ENCODE peak calls at places on chromosomes 4 and X, in seven cellular contexts. A is T-helper 2 cell; F is hippocampal formation; Z is upper lobe of right lung; R is retina; Q is effector memory CD8-positive, alpha-beta T cell; G is cardiac fibroblast. L is an unnamed sample.

GRCh38 chr4:168630445-168631187 is 133.8 kb downstream of the PALLD start:
- DNase-seq in A (no peak), F (no peak), Z (no peak), R (no peak), Q (no peak), G (no peak), L (no peak)

GRCh38 chr4:95506264-95506663 is 42.5 kb downstream of the UNC5C start:
- DNase-seq in A (no peak), F (no peak), Z (no peak), R (no peak), Q (no peak), G (peak; percentile 50), L (no peak)

GRCh38 chr4:26885912-26886274 is 25.3 kb downstream of the STIM2 start:
- DNase-seq in A (no peak), F (peak; percentile 22), Z (no peak), R (no peak), Q (peak; percentile 31), G (no peak), L (no peak)

GRCh38 chr4:62006108-62006507 is 806.0 kb downstream of the ADGRL3 start:
- DNase-seq in A (no peak), F (no peak), Z (no peak), R (no peak), Q (no peak), G (no peak), L (no peak)

GRCh38 chr4:159035570-159035969 is 67.3 kb upstream of the RAPGEF2 start:
- DNase-seq in A (no peak), F (no peak), Z (no peak), R (no peak), Q (no peak), G (no peak), L (no peak)

GRCh38 chr4:185534850-185535761 is at the start of gene PDLIM3:
- DNase-seq in A (no peak), F (peak; percentile 58), Z (peak; percentile 79), R (peak; percentile 83), Q (no peak), G (peak; percentile 81), L (no peak)

GRCh38 chr4:1047106-1047975 is 35.9 kb downstream of the FGFRL1 start:
- DNase-seq in A (no peak), F (no peak), Z (peak; percentile 62), R (peak; percentile 12), Q (no peak), G (no peak), L (no peak)

GRCh38 chr4:133372699-133373098 is 223.6 kb downstream of the PCDH10 start:
- DNase-seq in A (no peak), F (no peak), Z (no peak), R (no peak), Q (no peak), G (no peak), L (no peak)

GRCh38 chr4:80989921-80990544 is 40.5 kb upstream of the BMP3 start:
- DNase-seq in A (no peak), F (peak; percentile 51), Z (no peak), R (peak; percentile 59), Q (peak; percentile 31), G (peak; percentile 78), L (peak; percentile 47)

GRCh38 chr4:94500696-94501095 is 49.0 kb downstream of the PDLIM5 start:
- DNase-seq in A (no peak), F (no peak), Z (no peak), R (no peak), Q (no peak), G (peak; percentile 53), L (no peak)

GRCh38 chr4:99234331-99235010 is 15.4 kb upstream of the ADH6 start:
- DNase-seq in A (no peak), F (no peak), Z (no peak), R (no peak), Q (no peak), G (no peak), L (peak; percentile 41)

GRCh38 chrX:20312018-20312417 is 45.3 kb upstream of the RPS6KA3 start:
- DNase-seq in A (no peak), F (no peak), Z (no peak), R (no peak), Q (no peak), G (no peak), L (no peak)

GRCh38 chrX:17032351-17032750 is 85.9 kb downstream of the REPS2 start:
- DNase-seq in A (no peak), F (no peak), Z (no peak), R (no peak), Q (no peak), G (peak; percentile 88), L (peak; percentile 55)

GRCh38 chr4:154559141-154559841 is 3.5 kb upstream of the FGB start:
- DNase-seq in A (no peak), F (no peak), Z (no peak), R (no peak), Q (no peak), G (peak; percentile 63), L (peak; percentile 11)

GRCh38 chrX:3346436-3347329 is at the start of gene MXRA5:
- DNase-seq in A (no peak), F (no peak), Z (no peak), R (peak; percentile 23), Q (no peak), G (peak; percentile 15), L (peak; percentile 8)

GRCh38 chrX:118459494-118459893 is 36.1 kb upstream of the DOCK11 start:
- DNase-seq in A (no peak), F (peak; percentile 23), Z (no peak), R (no peak), Q (peak; percentile 8), G (peak; percentile 66), L (peak; percentile 2)

GRCh38 chr4:176492648-176493302 is 173.0 kb downstream of the SPCS3 start:
- DNase-seq in A (no peak), F (no peak), Z (no peak), R (no peak), Q (no peak), G (peak; percentile 28), L (no peak)

GRCh38 chr4:184310881-184311709 is 93.4 kb upstream of the ENPP6 start:
- DNase-seq in A (no peak), F (peak; percentile 20), Z (no peak), R (no peak), Q (no peak), G (peak; percentile 43), L (no peak)

GRCh38 chr4:11183358-11183745 is 245.3 kb downstream of the HS3ST1 start:
- DNase-seq in A (no peak), F (no peak), Z (no peak), R (no peak), Q (no peak), G (no peak), L (no peak)

GRCh38 chrX:84168095-84168494 is 19.9 kb downstream of the RPS6KA6 start:
- DNase-seq in A (no peak), F (no peak), Z (no peak), R (no peak), Q (no peak), G (no peak), L (no peak)

GRCh38 chr4:142846729-142847606 is 867 bp upstream of the INPP4B start:
- DNase-seq in A (peak; percentile 56), F (peak; percentile 17), Z (no peak), R (peak; percentile 73), Q (peak; percentile 42), G (peak; percentile 31), L (no peak)

GRCh38 chrX:94058728-94059382 is 384.8 kb downstream of the FAM133A start:
- DNase-seq in A (no peak), F (no peak), Z (no peak), R (peak; percentile 23), Q (no peak), G (no peak), L (no peak)

GRCh38 chr4:94530073-94530472 is 78.3 kb downstream of the PDLIM5 start:
- DNase-seq in A (no peak), F (no peak), Z (no peak), R (no peak), Q (no peak), G (no peak), L (no peak)

GRCh38 chrX:40975951-40976350 is 109.3 kb upstream of the USP9X start:
- DNase-seq in A (no peak), F (no peak), Z (no peak), R (no peak), Q (no peak), G (no peak), L (no peak)

GRCh38 chr4:37388672-37389368 is 144.3 kb downstream of the NWD2 start:
- DNase-seq in A (no peak), F (no peak), Z (no peak), R (no peak), Q (no peak), G (no peak), L (no peak)

GRCh38 chr4:96675916-96676315 is 836.0 kb downstream of the PDHA2 start:
- DNase-seq in A (no peak), F (no peak), Z (no peak), R (no peak), Q (no peak), G (peak; percentile 12), L (no peak)

GRCh38 chr4:143358923-143359694 is 22.4 kb downstream of the GAB1 start:
- DNase-seq in A (no peak), F (no peak), Z (no peak), R (no peak), Q (no peak), G (peak; percentile 80), L (no peak)

GRCh38 chr4:42489095-42489494 is 91.8 kb downstream of the SHISA3 start:
- DNase-seq in A (no peak), F (no peak), Z (no peak), R (no peak), Q (no peak), G (no peak), L (no peak)

GRCh38 chrX:12949927-12950656 is 24.8 kb upstream of the TMSB4X start:
- DNase-seq in A (peak; percentile 74), F (peak; percentile 40), Z (peak; percentile 78), R (no peak), Q (peak; percentile 78), G (peak; percentile 92), L (peak; percentile 84)

GRCh38 chrX:45775462-45775861 is 574.8 kb upstream of the DIPK2B start:
- DNase-seq in A (no peak), F (no peak), Z (no peak), R (no peak), Q (no peak), G (peak; percentile 69), L (peak; percentile 69)

L was measured in AG09309.